ENCODE peak calls at places on chromosomes 11 and 22, in ten cellular contexts. N, F, W, B, P, R, O, U, I and Z are unnamed samples.
A peak's percentile ranks its signal among the peaks of the same experiment; 100 is the strongest.

GRCh38 chr22:37632174-37633081 is 7.0 kb upstream of the SH3BP1 start:
- DNase-seq in N (no peak), F (no peak), W (no peak), B (no peak), P (no peak), R (no peak), O (no peak), U (no peak), I (no peak), Z (no peak)

GRCh38 chr11:94183886-94184264 is 55.2 kb downstream of the PANX1 start:
- DNase-seq in N (peak; percentile 48), F (peak; percentile 22), W (peak; percentile 74), B (no peak), P (peak; percentile 12), R (peak; percentile 41), O (no peak), U (peak; percentile 49), I (peak; percentile 29), Z (peak; percentile 47)

GRCh38 chr11:57776101-57776511 is 14.5 kb downstream of the CTNND1 start:
- DNase-seq in N (no peak), F (no peak), W (peak; percentile 49), B (no peak), P (no peak), R (no peak), O (no peak), U (no peak), I (no peak), Z (no peak)

GRCh38 chr11:89293966-89294679 is 116.4 kb downstream of the TYR start:
- DNase-seq in N (no peak), F (no peak), W (no peak), B (peak; percentile 1), P (no peak), R (no peak), O (no peak), U (no peak), I (no peak), Z (peak; percentile 24)

GRCh38 chr11:36346562-36347383 is 50.7 kb downstream of the PRR5L start:
- DNase-seq in N (no peak), F (no peak), W (no peak), B (no peak), P (no peak), R (no peak), O (no peak), U (no peak), I (no peak), Z (no peak)

GRCh38 chr11:88102595-88102929 is 72.7 kb downstream of the RAB38 start:
- DNase-seq in N (peak; percentile 91), F (no peak), W (no peak), B (no peak), P (no peak), R (no peak), O (no peak), U (no peak), I (no peak), Z (no peak)

GRCh38 chr22:29478326-29479276 is 1.4 kb upstream of the NEFH start:
- DNase-seq in N (no peak), F (no peak), W (peak; percentile 62), B (no peak), P (no peak), R (no peak), O (no peak), U (no peak), I (no peak), Z (no peak)

GRCh38 chr22:22371031-22371541 is 126.5 kb downstream of the VPREB1 start:
- DNase-seq in N (no peak), F (no peak), W (no peak), B (no peak), P (no peak), R (no peak), O (no peak), U (no peak), I (no peak), Z (no peak)

GRCh38 chr11:130416537-130416896 is 11.9 kb downstream of the ADAMTS8 start:
- DNase-seq in N (no peak), F (no peak), W (peak; percentile 49), B (no peak), P (no peak), R (no peak), O (no peak), U (no peak), I (no peak), Z (no peak)

GRCh38 chr11:124865181-124865901 is at the start of gene ROBO3:
- DNase-seq in N (no peak), F (no peak), W (peak; percentile 59), B (no peak), P (no peak), R (no peak), O (peak; percentile 61), U (no peak), I (no peak), Z (no peak)

GRCh38 chr11:117535201-117535869 is 207.7 kb downstream of the CEP164 start:
- DNase-seq in N (no peak), F (no peak), W (no peak), B (no peak), P (no peak), R (peak; percentile 77), O (no peak), U (no peak), I (no peak), Z (peak; percentile 47)

GRCh38 chr11:32288276-32288675 is 147.1 kb downstream of the WT1 start:
- DNase-seq in N (no peak), F (no peak), W (no peak), B (no peak), P (no peak), R (no peak), O (no peak), U (no peak), I (no peak), Z (no peak)